ENCODE peak calls at places on chromosomes 16 and 17, in ten cellular contexts. N is progenitor cell of endocrine pancreas; I is kidney epithelial cell; O is activated T-helper 1 cell treated with anti-CD3 and anti-CD28 coated beads, Interleukin-12 subunit alpha, Interleukin-12 subunit beta, Interleukin-2, Interleukin-4 antibody, amounts not matched to agents 30 ng/mL and 10 ng/mL and 1 ng/mL, durations not matched to agents 14 hours and 24 hours and 36 hours; F is aorta; Z is heart left ventricle; Q is kidney glomerular epithelial cell; A is PC-3; G is kidney tubule cell; R is amniotic stem cell. J is an unnamed sample.
A peak's percentile ranks its signal among the peaks of the same experiment; 100 is the strongest.

GRCh38 chr16:81545470-81546175 is 101.0 kb downstream of the CMIP start:
- DNase-seq in N (no peak), I (no peak), O (no peak), F (peak; percentile 37), Z (no peak), Q (no peak), A (no peak), G (no peak), R (no peak), J (no peak)

GRCh38 chr16:54459509-54460235 is 173.1 kb upstream of the IRX3 start:
- DNase-seq in N (no peak), I (no peak), O (no peak), F (no peak), Z (no peak), Q (no peak), A (no peak), G (no peak), R (no peak), J (no peak)

GRCh38 chr17:17305282-17305801 is 2.2 kb downstream of the NT5M start:
- DNase-seq in N (no peak), I (no peak), O (peak; percentile 53), F (no peak), Z (no peak), Q (no peak), A (no peak), G (no peak), R (no peak), J (no peak)

GRCh38 chr16:81745704-81746558 is 33.2 kb upstream of the PLCG2 start:
- DNase-seq in N (peak; percentile 35), I (no peak), O (peak; percentile 65), F (peak; percentile 81), Z (peak; percentile 86), Q (peak; percentile 43), A (no peak), G (peak; percentile 57), R (no peak), J (peak; percentile 75)

GRCh38 chr16:88561485-88562369 is 8.5 kb upstream of the ZC3H18 start:
- DNase-seq in N (no peak), I (no peak), O (peak; percentile 25), F (no peak), Z (no peak), Q (peak; percentile 22), A (peak; percentile 48), G (peak; percentile 50), R (no peak), J (peak; percentile 68)

GRCh38 chr17:21008992-21009671 is 33.7 kb downstream of the USP22 start:
- DNase-seq in N (no peak), I (no peak), O (no peak), F (no peak), Z (no peak), Q (no peak), A (no peak), G (no peak), R (no peak), J (no peak)

GRCh38 chr17:68849673-68850260 is 105.4 kb downstream of the ABCA8 start:
- DNase-seq in N (no peak), I (no peak), O (no peak), F (no peak), Z (no peak), Q (no peak), A (no peak), G (no peak), R (no peak), J (no peak)

GRCh38 chr17:50087246-50087911 is 7.8 kb upstream of the PDK2 start:
- DNase-seq in N (peak; percentile 72), I (no peak), O (peak; percentile 72), F (peak; percentile 82), Z (peak; percentile 86), Q (no peak), A (peak; percentile 88), G (peak; percentile 60), R (no peak), J (peak; percentile 85)

GRCh38 chr16:56630134-56630533 is 2.3 kb upstream of the MT1M start:
- DNase-seq in N (no peak), I (no peak), O (no peak), F (no peak), Z (no peak), Q (no peak), A (no peak), G (no peak), R (no peak), J (no peak)

GRCh38 chr17:74757931-74758845 is 9.8 kb downstream of the NHERF1 start:
- DNase-seq in N (no peak), I (no peak), O (no peak), F (no peak), Z (no peak), Q (no peak), A (no peak), G (peak; percentile 48), R (no peak), J (no peak)